ENCODE peak calls at places on chromosomes 4 and X, in seven cellular contexts. P is stimulated activated CD4-positive, alpha-beta T cell treated with anti-CD3 and anti-CD28 coated beads, Interleukin-15, amount 100 ng/mL, for 1 hour; Z is RWPE1; O is omental fat pad; D is NCI-H1092 treated with DMSO at 0.1 percent for 48 hours; V is activated CD8-positive, alpha-beta memory T cell treated with anti-CD3 and anti-CD28 coated beads for 48 hours; Y is skeletal muscle cell. R is an unnamed sample.
A peak's percentile ranks its signal among the peaks of the same experiment; 100 is the strongest.

GRCh38 chr4:80007745-80008149 is 65.3 kb downstream of the ANTXR2 start:
- DNase-seq in V (no peak), D (no peak), P (no peak), O (no peak), Z (no peak), Y (no peak), R (no peak)

GRCh38 chrX:15233416-15234015 is 36.4 kb downstream of the ASB9 start:
- DNase-seq in O (no peak), Y (no peak), V (no peak), P (no peak), Z (no peak), D (no peak), R (no peak)

GRCh38 chr4:177047070-177047850 is 254.5 kb upstream of the VEGFC start:
- DNase-seq in P (no peak), O (no peak), Y (peak; percentile 34), Z (peak; percentile 52), D (peak; percentile 26), V (peak; percentile 27), R (no peak)

GRCh38 chrX:45497290-45497689 is 296.6 kb upstream of the DIPK2B start:
- DNase-seq in D (no peak), Y (no peak), P (no peak), O (no peak), V (no peak), Z (no peak), R (no peak)

GRCh38 chr4:76989391-76990061 is 40.0 kb downstream of the SEPTIN11 start:
- DNase-seq in D (no peak), V (peak; percentile 14), O (no peak), Z (no peak), Y (no peak), P (peak; percentile 26), R (no peak)

GRCh38 chr4:183256756-183257385 is 63.2 kb downstream of the CLDN22 start:
- DNase-seq in V (peak; percentile 17), Y (no peak), O (no peak), Z (peak; percentile 54), D (peak; percentile 34), P (no peak), R (no peak)

GRCh38 chrX:106927700-106928099 is 7.5 kb downstream of the CLDN2 start:
- DNase-seq in Y (no peak), Z (no peak), D (no peak), P (no peak), O (no peak), V (no peak), R (no peak)

GRCh38 chrX:1316527-1316926 is 20.1 kb upstream of the IL3RA start:
- DNase-seq in Y (no peak), P (no peak), O (no peak), D (no peak), Z (no peak), V (no peak), R (no peak)

GRCh38 chrX:40150503-40150902 is 52.7 kb upstream of the BCOR start:
- DNase-seq in O (no peak), Y (no peak), V (no peak), D (no peak), P (no peak), Z (no peak), R (no peak)

GRCh38 chr4:25927361-25928040 is 13.5 kb downstream of the SMIM20 start:
- DNase-seq in O (no peak), Y (no peak), V (no peak), Z (no peak), D (peak; percentile 69), P (no peak), R (no peak)

GRCh38 chr4:76605099-76605563 is 170.1 kb downstream of the SHROOM3 start:
- DNase-seq in P (no peak), Z (no peak), Y (no peak), V (no peak), O (no peak), D (no peak), R (no peak)

GRCh38 chrX:36908801-36909403 is 99.3 kb upstream of the FAM47C start:
- DNase-seq in O (no peak), Y (no peak), D (peak; percentile 7), Z (peak; percentile 13), V (no peak), P (no peak), R (no peak)

GRCh38 chr4:159209249-159209648 is 106.4 kb downstream of the RAPGEF2 start:
- DNase-seq in P (no peak), Y (no peak), V (no peak), Z (no peak), O (no peak), D (no peak), R (no peak)

GRCh38 chr4:179415842-179416223 is 1973.6 kb upstream of the AGA start:
- DNase-seq in P (no peak), D (peak; percentile 1), O (no peak), Z (no peak), V (no peak), Y (no peak), R (no peak)

GRCh38 chrX:71629467-71629866 is 11.2 kb upstream of the CXCR3 start:
- DNase-seq in V (no peak), P (no peak), Z (no peak), Y (no peak), O (no peak), D (no peak), R (no peak)

GRCh38 chrX:72019487-72019886 is 108.8 kb downstream of the NHSL2 start:
- DNase-seq in P (no peak), Z (no peak), Y (no peak), O (no peak), D (no peak), V (no peak), R (no peak)

GRCh38 chr4:38673109-38673978 is 9.3 kb downstream of the KLF3 start:
- DNase-seq in O (no peak), P (no peak), D (no peak), Z (peak; percentile 86), V (no peak), Y (no peak), R (no peak)

GRCh38 chrX:151762802-151763201 is 28.3 kb downstream of the CNGA2 start:
- DNase-seq in O (no peak), Y (no peak), Z (no peak), D (no peak), V (no peak), P (no peak), R (no peak)

GRCh38 chrX:20063153-20063552 is 53.6 kb downstream of the MAP7D2 start:
- DNase-seq in V (no peak), Y (no peak), O (no peak), P (no peak), Z (no peak), D (no peak), R (no peak)

GRCh38 chr4:96099031-96099430 is 259.1 kb downstream of the PDHA2 start:
- DNase-seq in Y (no peak), Z (no peak), V (no peak), P (no peak), D (no peak), O (no peak), R (no peak)

GRCh38 chr4:8025668-8026067 is 86.0 kb upstream of the AFAP1 start:
- DNase-seq in D (no peak), O (no peak), Y (no peak), V (no peak), Z (no peak), P (no peak), R (no peak)

GRCh38 chr4:139950568-139950967 is 203.4 kb downstream of the MAML3 start:
- DNase-seq in O (no peak), Y (peak; percentile 63), V (peak; percentile 19), D (no peak), Z (no peak), P (no peak), R (no peak)

GRCh38 chr4:42655921-42656735 is 777 bp downstream of the ATP8A1 start:
- DNase-seq in Z (no peak), D (peak; percentile 69), Y (no peak), P (peak; percentile 11), V (no peak), O (peak; percentile 27), R (peak; percentile 22)

R was measured in breast epithelium.